ENCODE peak calls at places on chromosomes 7 and 10, in nine cellular contexts. One of them, this sample, is unnamed.

GRCh38 chr7:44386139-44386913 is 60.9 kb upstream of the CAMK2B start:
- DNase-seq in dorsolateral prefrontal cortex: no peak
- DNase-seq in fibroblast of villous mesenchyme: no peak
- DNase-seq in PC-3: no peak
- DNase-seq in endothelial cell: no peak
- DNase-seq in ovary: no peak
- DNase-seq in cardiac fibroblast: peak; percentile 55
- DNase-seq in MCF 10A: no peak
- DNase-seq in pancreas: no peak
- DNase-seq in this sample: no peak

GRCh38 chr7:125834421-125834820 is 904.8 kb upstream of the POT1 start:
- DNase-seq in endothelial cell: no peak
- DNase-seq in fibroblast of villous mesenchyme: no peak
- DNase-seq in dorsolateral prefrontal cortex: no peak
- DNase-seq in MCF 10A: no peak
- DNase-seq in ovary: no peak
- DNase-seq in pancreas: no peak
- DNase-seq in PC-3: no peak
- DNase-seq in cardiac fibroblast: no peak
- DNase-seq in this sample: no peak

GRCh38 chr7:127337581-127337980 is 54.9 kb downstream of the ZNF800 start:
- DNase-seq in endothelial cell: no peak
- DNase-seq in dorsolateral prefrontal cortex: no peak
- DNase-seq in cardiac fibroblast: no peak
- DNase-seq in fibroblast of villous mesenchyme: no peak
- DNase-seq in pancreas: no peak
- DNase-seq in PC-3: no peak
- DNase-seq in ovary: no peak
- DNase-seq in MCF 10A: no peak
- DNase-seq in this sample: no peak

GRCh38 chr10:53387546-53387945 is 615.0 kb upstream of the MBL2 start:
- DNase-seq in fibroblast of villous mesenchyme: no peak
- DNase-seq in PC-3: no peak
- DNase-seq in endothelial cell: no peak
- DNase-seq in pancreas: no peak
- DNase-seq in MCF 10A: no peak
- DNase-seq in cardiac fibroblast: no peak
- DNase-seq in dorsolateral prefrontal cortex: no peak
- DNase-seq in ovary: no peak
- DNase-seq in this sample: no peak

GRCh38 chr10:46541735-46542566 is 14.5 kb downstream of the GPRIN2 start:
- DNase-seq in MCF 10A: no peak
- DNase-seq in dorsolateral prefrontal cortex: no peak
- DNase-seq in PC-3: no peak
- DNase-seq in pancreas: peak; percentile 58
- DNase-seq in ovary: peak; percentile 4
- DNase-seq in endothelial cell: no peak
- DNase-seq in fibroblast of villous mesenchyme: no peak
- DNase-seq in cardiac fibroblast: no peak
- DNase-seq in this sample: peak; percentile 6

GRCh38 chr10:128016423-128017060 is 109.6 kb downstream of the PTPRE start:
- DNase-seq in PC-3: no peak
- DNase-seq in endothelial cell: no peak
- DNase-seq in fibroblast of villous mesenchyme: no peak
- DNase-seq in ovary: no peak
- DNase-seq in pancreas: no peak
- DNase-seq in dorsolateral prefrontal cortex: no peak
- DNase-seq in cardiac fibroblast: no peak
- DNase-seq in MCF 10A: no peak
- DNase-seq in this sample: no peak

GRCh38 chr7:18408461-18408860 is 87.1 kb upstream of the HDAC9 start:
- DNase-seq in PC-3: peak; percentile 86
- DNase-seq in ovary: no peak
- DNase-seq in pancreas: no peak
- DNase-seq in endothelial cell: no peak
- DNase-seq in dorsolateral prefrontal cortex: no peak
- DNase-seq in cardiac fibroblast: peak; percentile 96
- DNase-seq in fibroblast of villous mesenchyme: no peak
- DNase-seq in MCF 10A: no peak
- DNase-seq in this sample: no peak

GRCh38 chr7:6271694-6272371 is 591 bp downstream of the CYTH3 start:
- DNase-seq in dorsolateral prefrontal cortex: no peak
- DNase-seq in pancreas: peak; percentile 61
- DNase-seq in ovary: peak; percentile 26
- DNase-seq in endothelial cell: peak; percentile 12
- DNase-seq in fibroblast of villous mesenchyme: no peak
- DNase-seq in PC-3: no peak
- DNase-seq in MCF 10A: no peak
- DNase-seq in cardiac fibroblast: no peak
- DNase-seq in this sample: peak; percentile 36

GRCh38 chr10:76433161-76434005 is 1002.0 kb downstream of the LRMDA start:
- DNase-seq in dorsolateral prefrontal cortex: no peak
- DNase-seq in fibroblast of villous mesenchyme: no peak
- DNase-seq in MCF 10A: peak; percentile 14
- DNase-seq in cardiac fibroblast: peak; percentile 10
- DNase-seq in pancreas: no peak
- DNase-seq in ovary: no peak
- DNase-seq in PC-3: peak; percentile 98
- DNase-seq in endothelial cell: no peak
- DNase-seq in this sample: no peak

GRCh38 chr7:101099969-101100781 is 14.9 kb downstream of the TRIM56 start:
- DNase-seq in MCF 10A: peak; percentile 97
- DNase-seq in dorsolateral prefrontal cortex: peak; percentile 82
- DNase-seq in fibroblast of villous mesenchyme: peak; percentile 98
- DNase-seq in pancreas: peak; percentile 84
- DNase-seq in cardiac fibroblast: peak; percentile 100
- DNase-seq in PC-3: peak; percentile 99
- DNase-seq in endothelial cell: no peak
- DNase-seq in ovary: peak; percentile 97
- DNase-seq in this sample: peak; percentile 82

GRCh38 chr7:84921154-84921553 is 265.7 kb downstream of the SEMA3D start:
- DNase-seq in pancreas: no peak
- DNase-seq in dorsolateral prefrontal cortex: no peak
- DNase-seq in fibroblast of villous mesenchyme: no peak
- DNase-seq in endothelial cell: no peak
- DNase-seq in ovary: no peak
- DNase-seq in MCF 10A: no peak
- DNase-seq in cardiac fibroblast: no peak
- DNase-seq in PC-3: no peak
- DNase-seq in this sample: no peak

GRCh38 chr7:135342887-135343286 is 109.2 kb downstream of the STRA8 start:
- DNase-seq in fibroblast of villous mesenchyme: no peak
- DNase-seq in ovary: no peak
- DNase-seq in pancreas: no peak
- DNase-seq in MCF 10A: no peak
- DNase-seq in PC-3: no peak
- DNase-seq in dorsolateral prefrontal cortex: peak; percentile 40
- DNase-seq in cardiac fibroblast: no peak
- DNase-seq in endothelial cell: no peak
- DNase-seq in this sample: no peak

GRCh38 chr7:70952311-70952710 is 179.6 kb upstream of the GALNT17 start:
- DNase-seq in fibroblast of villous mesenchyme: no peak
- DNase-seq in dorsolateral prefrontal cortex: no peak
- DNase-seq in cardiac fibroblast: no peak
- DNase-seq in PC-3: no peak
- DNase-seq in endothelial cell: no peak
- DNase-seq in MCF 10A: no peak
- DNase-seq in ovary: no peak
- DNase-seq in pancreas: no peak
- DNase-seq in this sample: no peak

GRCh38 chr10:101489355-101489754 is 98.7 kb downstream of the POLL start:
- DNase-seq in MCF 10A: peak; percentile 59
- DNase-seq in fibroblast of villous mesenchyme: peak; percentile 77
- DNase-seq in pancreas: no peak
- DNase-seq in cardiac fibroblast: peak; percentile 52
- DNase-seq in PC-3: peak; percentile 39
- DNase-seq in dorsolateral prefrontal cortex: no peak
- DNase-seq in ovary: no peak
- DNase-seq in endothelial cell: no peak
- DNase-seq in this sample: no peak

GRCh38 chr7:82044497-82045080 is 274.7 kb upstream of the HGF start:
- DNase-seq in MCF 10A: peak; percentile 54
- DNase-seq in pancreas: no peak
- DNase-seq in ovary: no peak
- DNase-seq in dorsolateral prefrontal cortex: no peak
- DNase-seq in cardiac fibroblast: peak; percentile 83
- DNase-seq in endothelial cell: peak; percentile 36
- DNase-seq in PC-3: peak; percentile 66
- DNase-seq in fibroblast of villous mesenchyme: peak; percentile 72
- DNase-seq in this sample: peak; percentile 19

GRCh38 chr10:102918817-102919236 is 733 bp downstream of the CNNM2 start:
- DNase-seq in cardiac fibroblast: no peak
- DNase-seq in MCF 10A: no peak
- DNase-seq in PC-3: no peak
- DNase-seq in dorsolateral prefrontal cortex: no peak
- DNase-seq in pancreas: peak; percentile 65
- DNase-seq in ovary: no peak
- DNase-seq in endothelial cell: no peak
- DNase-seq in fibroblast of villous mesenchyme: no peak
- DNase-seq in this sample: peak; percentile 4

GRCh38 chr7:137628211-137628610 is 218.6 kb downstream of the DGKI start:
- DNase-seq in fibroblast of villous mesenchyme: no peak
- DNase-seq in dorsolateral prefrontal cortex: peak; percentile 29
- DNase-seq in pancreas: no peak
- DNase-seq in PC-3: no peak
- DNase-seq in MCF 10A: no peak
- DNase-seq in ovary: no peak
- DNase-seq in cardiac fibroblast: no peak
- DNase-seq in endothelial cell: no peak
- DNase-seq in this sample: no peak

GRCh38 chr7:101884671-101885596 is 67.5 kb downstream of the CUX1 start:
- DNase-seq in pancreas: no peak
- DNase-seq in MCF 10A: no peak
- DNase-seq in ovary: no peak
- DNase-seq in dorsolateral prefrontal cortex: no peak
- DNase-seq in cardiac fibroblast: no peak
- DNase-seq in PC-3: no peak
- DNase-seq in fibroblast of villous mesenchyme: peak; percentile 79
- DNase-seq in endothelial cell: no peak
- DNase-seq in this sample: no peak

GRCh38 chr7:149007146-149007545 is 21.2 kb downstream of the PDIA4 start:
- DNase-seq in cardiac fibroblast: no peak
- DNase-seq in dorsolateral prefrontal cortex: no peak
- DNase-seq in endothelial cell: no peak
- DNase-seq in ovary: no peak
- DNase-seq in MCF 10A: no peak
- DNase-seq in fibroblast of villous mesenchyme: no peak
- DNase-seq in PC-3: no peak
- DNase-seq in pancreas: no peak
- DNase-seq in this sample: no peak

DNA sequence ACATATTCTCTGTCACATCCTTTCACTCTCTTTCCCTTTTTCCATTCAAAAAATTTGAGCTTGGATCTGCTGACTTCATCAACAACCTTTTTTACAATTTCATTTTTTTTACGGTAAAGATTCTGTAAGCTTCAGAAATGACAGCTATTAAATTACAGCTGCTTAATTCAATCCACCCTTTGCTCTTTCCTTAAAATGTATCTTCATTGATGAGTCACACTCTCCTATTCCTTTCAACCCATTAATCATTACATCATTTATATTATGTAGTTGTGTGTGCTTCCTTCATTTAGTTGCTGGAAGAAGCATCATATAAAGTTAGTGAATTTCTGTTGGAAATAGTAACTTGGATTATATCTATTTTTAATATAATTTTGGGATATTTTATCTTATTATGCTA is 67.1 kb upstream of the MAGI2 start:
- DNase-seq in fibroblast of villous mesenchyme: no peak
- DNase-seq in endothelial cell: no peak
- DNase-seq in MCF 10A: no peak
- DNase-seq in cardiac fibroblast: no peak
- DNase-seq in ovary: no peak
- DNase-seq in dorsolateral prefrontal cortex: no peak
- DNase-seq in PC-3: no peak
- DNase-seq in pancreas: no peak
- DNase-seq in this sample: no peak
- TF ChIP-seq CTCF in fibroblast of villous mesenchyme: no peak
- TF ChIP-seq CTCF in endothelial cell: no peak
- TF ChIP-seq CTCF in MCF 10A: no peak
- TF ChIP-seq CTCF in cardiac fibroblast: no peak
- TF ChIP-seq CTCF in ovary: no peak
- TF ChIP-seq CTCF in dorsolateral prefrontal cortex: no peak
- TF ChIP-seq CTCF in PC-3: no peak
- TF ChIP-seq CTCF in pancreas: no peak
- TF ChIP-seq CTCF in this sample: no peak

DNA sequence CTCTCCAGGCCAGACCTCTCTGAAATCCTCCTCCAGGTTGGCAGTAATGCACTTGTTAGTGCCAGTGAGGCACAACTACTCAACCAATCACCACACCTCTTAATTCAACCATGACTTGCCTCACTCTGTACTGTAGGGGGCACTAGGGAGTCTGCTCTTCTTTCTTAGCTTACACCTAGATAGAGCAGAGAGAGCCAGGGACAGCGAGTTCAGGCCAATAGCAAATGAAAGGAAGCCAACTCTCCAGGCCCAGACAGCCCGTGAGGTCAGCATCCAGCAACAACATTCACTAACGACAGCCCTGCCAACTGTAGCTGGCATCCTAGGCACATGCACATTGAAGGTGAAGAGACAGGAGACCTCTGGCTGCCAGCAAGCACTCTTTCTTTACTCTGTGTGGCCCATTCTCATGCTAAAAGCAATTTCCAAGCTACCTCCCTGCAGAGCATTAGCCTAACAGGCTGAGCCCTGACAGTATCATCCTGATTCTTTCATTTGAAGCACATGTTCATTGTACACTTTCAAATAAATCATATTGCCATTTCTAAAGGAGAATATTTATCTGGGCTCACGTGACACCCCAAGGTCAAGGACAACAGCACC is 136.3 kb downstream of the DPY19L1 start:
- DNase-seq in ovary: no peak
- DNase-seq in fibroblast of villous mesenchyme: no peak
- DNase-seq in endothelial cell: no peak
- DNase-seq in PC-3: no peak
- DNase-seq in pancreas: no peak
- DNase-seq in MCF 10A: peak; percentile 20
- DNase-seq in dorsolateral prefrontal cortex: no peak
- DNase-seq in cardiac fibroblast: peak; percentile 23
- DNase-seq in this sample: no peak
- TF ChIP-seq CTCF in ovary: no peak
- TF ChIP-seq CTCF in fibroblast of villous mesenchyme: peak; percentile 37
- TF ChIP-seq CTCF in endothelial cell: peak; percentile 25
- TF ChIP-seq CTCF in PC-3: peak; percentile 39
- TF ChIP-seq CTCF in pancreas: no peak
- TF ChIP-seq CTCF in MCF 10A: peak; percentile 6
- TF ChIP-seq CTCF in dorsolateral prefrontal cortex: no peak
- TF ChIP-seq CTCF in cardiac fibroblast: peak; percentile 40
- TF ChIP-seq CTCF in this sample: peak; percentile 47

GRCh38 chr7:155804897-155805825 is 7.1 kb downstream of the SHH start:
- DNase-seq in ovary: no peak
- DNase-seq in fibroblast of villous mesenchyme: peak; percentile 66
- DNase-seq in dorsolateral prefrontal cortex: no peak
- DNase-seq in PC-3: peak; percentile 76
- DNase-seq in cardiac fibroblast: peak; percentile 76
- DNase-seq in endothelial cell: peak; percentile 94
- DNase-seq in MCF 10A: peak; percentile 55
- DNase-seq in pancreas: peak; percentile 83
- DNase-seq in this sample: no peak
- TF ChIP-seq CTCF in ovary: no peak
- TF ChIP-seq CTCF in fibroblast of villous mesenchyme: peak; percentile 47
- TF ChIP-seq CTCF in dorsolateral prefrontal cortex: peak; percentile 27
- TF ChIP-seq CTCF in PC-3: peak; percentile 56
- TF ChIP-seq CTCF in cardiac fibroblast: peak; percentile 37
- TF ChIP-seq CTCF in endothelial cell: peak; percentile 90
- TF ChIP-seq CTCF in MCF 10A: peak; percentile 57
- TF ChIP-seq CTCF in pancreas: no peak
- TF ChIP-seq CTCF in this sample: no peak

GRCh38 chr10:42593284-42593683 is 45.1 kb downstream of the ZNF33B start:
- DNase-seq in PC-3: no peak
- DNase-seq in cardiac fibroblast: peak; percentile 13
- DNase-seq in MCF 10A: no peak
- DNase-seq in fibroblast of villous mesenchyme: no peak
- DNase-seq in dorsolateral prefrontal cortex: no peak
- DNase-seq in pancreas: no peak
- DNase-seq in endothelial cell: no peak
- DNase-seq in ovary: no peak
- DNase-seq in this sample: no peak
- TF ChIP-seq CTCF in PC-3: no peak
- TF ChIP-seq CTCF in cardiac fibroblast: no peak
- TF ChIP-seq CTCF in MCF 10A: no peak
- TF ChIP-seq CTCF in fibroblast of villous mesenchyme: no peak
- TF ChIP-seq CTCF in dorsolateral prefrontal cortex: no peak
- TF ChIP-seq CTCF in pancreas: no peak
- TF ChIP-seq CTCF in endothelial cell: no peak
- TF ChIP-seq CTCF in ovary: no peak
- TF ChIP-seq CTCF in this sample: no peak